ENCODE peak calls at places on chromosomes 5 and 9, in five cellular contexts. H is right cardiac atrium; E is heart left ventricle; F is ovary; K is CD8-positive, alpha-beta memory T cell. M is an unnamed sample.
A peak's percentile ranks its signal among the peaks of the same experiment; 100 is the strongest.

GRCh38 chr9:5269249-5269715 is 35.2 kb downstream of the RLN2 start:
- DNase-seq in H (no peak), E (no peak), F (no peak), K (no peak), M (no peak)

GRCh38 chr5:64147849-64148441 is 17.7 kb upstream of the RNF180 start:
- DNase-seq in H (peak; percentile 84), E (peak; percentile 55), F (peak; percentile 75), K (no peak), M (no peak)

GRCh38 chr5:75306746-75307145 is 30.3 kb upstream of the HMGCR start:
- DNase-seq in H (no peak), E (no peak), F (no peak), K (no peak), M (no peak)

GRCh38 chr5:135526924-135527323 is 8.8 kb downstream of the NEUROG1 start:
- DNase-seq in H (no peak), E (no peak), F (no peak), K (no peak), M (no peak)

GRCh38 chr9:121736147-121736721 is 84.8 kb downstream of the DAB2IP start:
- DNase-seq in H (peak; percentile 94), E (peak; percentile 85), F (peak; percentile 90), K (no peak), M (no peak)

GRCh38 chr9:134592018-134592818 is 49.4 kb upstream of the COL5A1 start:
- DNase-seq in H (peak; percentile 80), E (peak; percentile 66), F (no peak), K (no peak), M (no peak)

GRCh38 chr5:32020271-32020670 is 153.8 kb downstream of the GOLPH3 start:
- DNase-seq in H (no peak), E (no peak), F (no peak), K (no peak), M (no peak)

GRCh38 chr5:76402251-76402879 is 720 bp upstream of the IQGAP2 start:
- DNase-seq in H (peak; percentile 64), E (peak; percentile 41), F (peak; percentile 25), K (peak; percentile 92), M (peak; percentile 81)

GRCh38 chr9:127177682-127178265 is 55.3 kb upstream of the ANGPTL2 start:
- DNase-seq in H (no peak), E (no peak), F (peak; percentile 21), K (no peak), M (no peak)

GRCh38 chr9:87662808-87663528 is 63.0 kb upstream of the CTSL start:
- DNase-seq in H (peak; percentile 91), E (peak; percentile 67), F (peak; percentile 79), K (no peak), M (no peak)

GRCh38 chr5:57651127-57651526 is 168.5 kb upstream of the ACTBL2 start:
- DNase-seq in H (no peak), E (no peak), F (no peak), K (no peak), M (no peak)

GRCh38 chr5:66666778-66667177 is 70.6 kb downstream of the MAST4 start:
- DNase-seq in H (peak; percentile 50), E (peak; percentile 45), F (no peak), K (no peak), M (no peak)

GRCh38 chr5:148998174-148998797 is 64.6 kb downstream of the SH3TC2 start:
- DNase-seq in H (no peak), E (no peak), F (no peak), K (no peak), M (peak; percentile 13)

GRCh38 chr9:15295761-15296405 is 11.1 kb downstream of the TTC39B start:
- DNase-seq in H (no peak), E (no peak), F (no peak), K (no peak), M (no peak)

GRCh38 chr5:88269222-88269771 is 652 bp upstream of the TMEM161B start:
- DNase-seq in H (peak; percentile 29), E (no peak), F (peak; percentile 22), K (peak; percentile 47), M (peak; percentile 17)

GRCh38 chr9:95924955-95925354 is 49.5 kb downstream of the ERCC6L2 start:
- DNase-seq in H (no peak), E (no peak), F (no peak), K (no peak), M (no peak)

DNA sequence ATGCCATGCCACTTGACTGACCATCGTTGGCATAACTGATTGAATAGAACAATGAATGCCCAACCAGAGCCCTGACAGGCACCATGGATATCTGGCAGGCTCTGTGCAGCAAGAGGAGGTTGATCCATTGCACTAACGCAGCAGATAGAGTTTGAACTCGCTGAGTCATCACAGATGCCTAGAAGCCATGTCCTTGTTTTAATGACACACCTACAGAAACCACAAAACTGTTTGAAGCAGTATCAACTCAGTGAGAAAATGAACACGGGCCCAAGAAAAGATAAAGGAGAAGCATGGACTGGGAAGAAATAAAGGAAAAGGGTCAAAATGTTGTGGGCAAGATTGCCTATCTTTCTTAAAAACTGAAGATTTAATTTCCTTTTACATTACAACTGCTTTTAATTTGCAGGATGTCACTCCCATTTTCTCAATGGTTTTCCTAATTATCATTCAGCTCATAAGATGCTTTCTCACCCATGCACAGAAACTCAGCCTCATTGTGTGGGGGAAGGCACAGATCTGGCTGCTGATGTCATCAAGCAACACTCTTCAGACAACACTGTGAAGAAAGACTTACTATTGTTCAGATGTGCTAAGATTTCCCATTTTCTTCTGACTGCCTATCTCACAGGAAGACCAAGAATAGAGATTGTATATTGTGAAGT is 129.0 kb downstream of the PIK3R1 start:
- DNase-seq in H (no peak), E (no peak), F (no peak), K (no peak), M (no peak)
- H3K4me3 ChIP-seq in H (no peak overlapping the region), E (no peak overlapping the region), F (no peak overlapping the region), K (no peak overlapping the region), M (no peak overlapping the region)

GRCh38 chr5:161547573-161548471 is 1.3 kb upstream of the GABRB2 start:
- DNase-seq in H (peak; percentile 40), E (no peak), F (peak; percentile 10), K (no peak), M (no peak)
- H3K4me3 ChIP-seq in H (peak overlapping the region; percentile 81), E (peak overlapping the region; percentile 57), F (peak overlapping the region; percentile 22), K (no peak overlapping the region), M (no peak overlapping the region)

GRCh38 chr5:139787568-139788293 is 7.9 kb upstream of the PSD2 start:
- DNase-seq in H (peak; percentile 95), E (peak; percentile 86), F (peak; percentile 96), K (peak; percentile 85), M (peak; percentile 83)
- H3K4me3 ChIP-seq in H (peak overlapping the region; percentile 50), E (peak overlapping the region; percentile 80), F (peak overlapping the region; percentile 40), K (peak overlapping the region; percentile 93), M (peak overlapping the region; percentile 63)

GRCh38 chr9:98251554-98251953 is 3.9 kb downstream of the TBC1D2 start:
- DNase-seq in H (no peak), E (peak; percentile 34), F (no peak), K (no peak), M (no peak)
- H3K4me3 ChIP-seq in H (no peak overlapping the region), E (no peak overlapping the region), F (no peak overlapping the region), K (no peak overlapping the region), M (no peak overlapping the region)

DNA sequence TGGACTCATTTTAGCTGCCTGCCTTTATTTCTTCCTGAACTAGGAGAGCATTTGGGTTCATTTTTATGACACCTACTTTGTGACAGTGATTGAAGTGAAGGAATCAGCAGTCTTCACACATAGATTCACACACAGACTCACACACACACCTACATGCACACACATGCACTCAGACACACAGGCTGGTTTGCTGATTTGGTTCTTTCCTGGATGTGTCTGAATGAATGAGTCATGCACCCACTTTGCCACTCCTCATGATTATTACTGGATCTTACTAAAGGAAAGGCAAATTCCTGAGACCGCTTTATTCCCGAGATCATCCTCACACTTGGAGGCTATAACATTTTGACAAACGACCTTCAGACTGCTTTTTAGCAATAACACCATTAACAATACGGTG is 529.5 kb downstream of the AGTPBP1 start:
- DNase-seq in H (no peak), E (no peak), F (no peak), K (no peak), M (no peak)
- H3K4me3 ChIP-seq in H (no peak overlapping the region), E (no peak overlapping the region), F (no peak overlapping the region), K (no peak overlapping the region), M (no peak overlapping the region)

GRCh38 chr5:138139776-138140080 is 500 bp upstream of the NME5 start:
- DNase-seq in H (no peak), E (no peak), F (no peak), K (no peak), M (no peak)

GRCh38 chr5:138140268-138140667 is 1.0 kb upstream of the NME5 start:
- DNase-seq in H (no peak), E (no peak), F (no peak), K (no peak), M (no peak)

GRCh38 chr5:138141734-138142133 is 2.5 kb upstream of the NME5 start:
- DNase-seq in H (no peak), E (no peak), F (no peak), K (no peak), M (no peak)

GRCh38 chr5:138138949-138139775 is at the start of gene NME5:
- DNase-seq in H (peak; percentile 90), E (peak; percentile 76), F (peak; percentile 71), K (no peak), M (no peak)
- H3K4me3 ChIP-seq in H (peak within 1 kb of the TSS; percentile 80), E (peak within 1 kb of the TSS; percentile 71), F (peak within 1 kb of the TSS; percentile 41), K (no peak within 1 kb of the TSS), M (no peak within 1 kb of the TSS)

GRCh38 chr9:22238809-22239684 is 207.6 kb upstream of the DMRTA1 start:
- DNase-seq in H (no peak), E (no peak), F (no peak), K (no peak), M (no peak)
- H3K4me3 ChIP-seq in H (no peak overlapping the region), E (no peak overlapping the region), F (no peak overlapping the region), K (no peak overlapping the region), M (no peak overlapping the region)

GRCh38 chr5:143644751-143645150 is 167.2 kb upstream of the HMHB1 start:
- DNase-seq in H (no peak), E (no peak), F (no peak), K (no peak), M (no peak)
- H3K4me3 ChIP-seq in H (no peak overlapping the region), E (no peak overlapping the region), F (no peak overlapping the region), K (no peak overlapping the region), M (no peak overlapping the region)

M was measured in CD8-positive, alpha-beta T cell.